ENCODE peak calls at places on chromosomes 6 and 20, in nine cellular contexts. R is breast epithelium, G is left ventricle myocardium inferior, V is lung, M is neural progenitor cell, J is sigmoid colon, Z is pancreas, Q is heart right ventricle, S is psoas muscle. X is an unnamed sample.

GRCh38 chr6:123321020-123321419 is 315.7 kb downstream of the TRDN start:
- DNase-seq in V (no peak), G (no peak), J (no peak), R (no peak), Z (no peak), S (no peak), Q (no peak), M (no peak), X (no peak)

GRCh38 chr20:40286991-40287531 is 402.0 kb downstream of the MAFB start:
- DNase-seq in Q (peak; percentile 86), Z (peak; percentile 32), J (peak; percentile 89), S (peak; percentile 94), R (peak; percentile 94), V (peak; percentile 68), M (no peak), G (peak; percentile 83), X (no peak)

GRCh38 chr6:91860951-91861350 is 1274.1 kb upstream of the MAP3K7 start:
- DNase-seq in V (no peak), J (no peak), S (no peak), R (no peak), M (no peak), Q (no peak), G (no peak), Z (no peak), X (no peak)

GRCh38 chr6:71388846-71389543 is 100.4 kb downstream of the OGFRL1 start:
- DNase-seq in G (no peak), V (no peak), R (no peak), J (no peak), Q (no peak), M (no peak), Z (no peak), S (no peak), X (no peak)

GRCh38 chr20:4151342-4151741 is 136.0 kb upstream of the RNF24 start:
- DNase-seq in G (no peak), S (no peak), M (no peak), J (no peak), R (no peak), Z (no peak), V (no peak), Q (no peak), X (no peak)

GRCh38 chr20:430091-430999 is 22.2 kb downstream of the RBCK1 start:
- DNase-seq in G (no peak), S (no peak), M (no peak), Q (no peak), R (no peak), Z (no peak), J (no peak), V (no peak), X (no peak)

GRCh38 chr20:54433653-54434052 is 41.7 kb upstream of the DOK5 start:
- DNase-seq in M (no peak), S (no peak), J (no peak), Z (peak; percentile 79), G (no peak), Q (no peak), R (no peak), V (no peak), X (no peak)

GRCh38 chr6:73648166-73648565 is 5.6 kb downstream of the SLC17A5 start:
- DNase-seq in J (no peak), R (no peak), Z (no peak), S (no peak), V (no peak), G (no peak), Q (no peak), M (no peak), X (no peak)

GRCh38 chr6:16318538-16318937 is 80.2 kb downstream of the GMPR start:
- DNase-seq in J (no peak), S (no peak), V (no peak), R (no peak), Q (no peak), G (no peak), Z (no peak), M (no peak), X (no peak)

GRCh38 chr6:40796280-40797223 is 209.4 kb upstream of the LRFN2 start:
- DNase-seq in V (no peak), G (peak; percentile 68), M (no peak), S (peak; percentile 56), J (no peak), Q (peak; percentile 63), Z (no peak), R (no peak), X (no peak)

GRCh38 chr20:17936306-17936790 is 32.2 kb downstream of the SNX5 start:
- DNase-seq in Q (no peak), M (no peak), Z (no peak), R (no peak), V (no peak), J (no peak), G (no peak), S (no peak), X (no peak)

GRCh38 chr6:44257007-44257752 is at the start of gene SLC35B2:
- DNase-seq in S (peak; percentile 86), Z (peak; percentile 75), R (peak; percentile 67), Q (peak; percentile 70), G (peak; percentile 65), V (no peak), J (peak; percentile 84), M (peak; percentile 93), X (no peak)

GRCh38 chr6:115945306-115945705 is 115.4 kb downstream of the FRK start:
- DNase-seq in S (no peak), Z (no peak), G (no peak), M (no peak), J (no peak), R (no peak), V (no peak), Q (no peak), X (no peak)

GRCh38 chr6:128358111-128358780 is 162.2 kb downstream of the PTPRK start:
- DNase-seq in Q (no peak), Z (no peak), G (no peak), S (no peak), J (no peak), R (no peak), V (no peak), M (no peak), X (no peak)

GRCh38 chr6:119360262-119360915 is 10.8 kb upstream of the MAN1A1 start:
- DNase-seq in G (no peak), J (no peak), Q (no peak), M (no peak), R (no peak), S (no peak), V (no peak), Z (no peak), X (no peak)

GRCh38 chr6:20687494-20687893 is 153.2 kb downstream of the CDKAL1 start:
- DNase-seq in R (no peak), M (no peak), G (no peak), S (no peak), V (no peak), Z (no peak), J (no peak), Q (no peak), X (no peak)

GRCh38 chr6:20681243-20681684 is 147.0 kb downstream of the CDKAL1 start:
- DNase-seq in G (no peak), R (no peak), V (no peak), Q (no peak), J (no peak), Z (no peak), S (no peak), M (no peak), X (no peak)

GRCh38 chr6:20684474-20684873 is 150.2 kb downstream of the CDKAL1 start:
- DNase-seq in V (no peak), M (no peak), Q (no peak), R (no peak), S (no peak), G (no peak), J (no peak), Z (no peak), X (no peak)

GRCh38 chr6:20688710-20689500 is 154.6 kb downstream of the CDKAL1 start:
- DNase-seq in M (no peak), S (no peak), Q (no peak), Z (no peak), G (no peak), J (no peak), V (no peak), R (no peak), X (no peak)

DNA sequence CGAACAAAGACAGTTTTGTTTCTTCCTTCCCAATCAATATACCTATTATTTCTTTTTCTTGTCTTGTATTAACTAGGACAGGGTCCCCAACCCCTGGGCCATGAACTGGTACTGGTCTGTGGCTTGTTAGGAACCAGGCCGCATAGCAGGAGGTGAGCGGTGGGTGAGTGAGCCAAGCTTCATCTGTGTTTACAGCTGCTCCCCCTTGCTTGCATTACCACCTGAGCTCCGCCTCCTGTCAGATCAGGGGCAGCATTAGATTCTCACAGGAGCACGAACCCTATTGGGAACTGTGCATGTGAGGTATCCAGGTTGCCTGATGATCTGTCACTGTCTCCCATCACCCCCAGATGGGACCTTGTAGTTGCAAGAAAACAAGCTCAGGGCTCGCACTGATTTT is 151.9 kb downstream of the CDKAL1 start:
- DNase-seq in G (no peak), M (peak; percentile 28), V (no peak), Z (no peak), S (no peak), J (no peak), R (no peak), Q (no peak), X (no peak)
- TF ChIP-seq CTCF in G (no peak), M (peak; percentile 7), V (no peak), Z (no peak), S (no peak), J (no peak), R (no peak), Q (no peak), X (no peak)

GRCh38 chr6:110551088-110551487 is 74.7 kb upstream of the SLC22A16 start:
- DNase-seq in Z (no peak), R (no peak), S (no peak), J (no peak), G (no peak), M (no peak), V (no peak), Q (no peak), X (no peak)
- H3K9me3 ChIP-seq in Z (no peaks in the 10 kb centered on the region), R (no peaks in the 10 kb centered on the region), S (no peaks in the 10 kb centered on the region), J (no peaks in the 10 kb centered on the region), G (peaks cover 15% of the 10 kb centered on the region), M (no peaks in the 10 kb centered on the region), V (peaks cover 19% of the 10 kb centered on the region), Q (no peaks in the 10 kb centered on the region), X (no peaks in the 10 kb centered on the region)

DNA sequence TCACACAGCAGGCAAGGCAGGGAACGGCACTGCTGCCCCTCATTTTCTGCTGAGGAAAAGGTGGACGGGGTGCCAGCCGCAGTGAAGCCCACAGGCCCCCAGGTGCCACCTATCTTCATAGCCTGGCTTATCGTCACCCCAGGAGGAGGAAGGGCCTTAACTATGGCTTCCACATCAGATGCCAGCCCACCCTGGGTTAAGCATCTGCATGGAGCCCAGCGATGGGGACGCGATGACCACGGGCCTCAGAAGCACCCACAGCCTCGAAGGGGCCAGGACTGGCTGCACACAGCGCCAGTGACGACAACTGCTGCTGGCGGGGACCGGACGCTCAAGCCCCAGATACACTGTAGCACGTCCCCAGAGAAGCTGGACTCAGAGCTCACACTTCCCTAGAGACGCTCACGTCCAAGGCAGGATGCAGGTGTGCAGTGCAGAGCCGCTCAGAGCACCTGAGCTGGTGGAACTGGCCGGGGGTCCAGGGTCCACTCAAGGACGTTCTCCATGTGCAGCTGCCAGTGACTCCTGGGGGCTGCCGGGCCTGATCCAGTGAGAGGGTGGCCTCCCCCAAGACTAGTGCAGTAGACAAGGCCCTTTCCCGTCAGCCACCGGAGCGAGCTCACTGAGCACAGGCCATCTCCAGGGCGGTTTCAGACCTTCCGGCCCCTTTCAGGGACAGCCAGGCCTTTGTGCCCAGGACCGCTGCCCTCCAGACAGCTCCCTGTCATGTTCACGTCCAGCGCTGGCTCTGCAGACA is 83.0 kb downstream of the YTHDF1 start:
- DNase-seq in M (no peak), Q (peak; percentile 7), R (peak; percentile 46), Z (no peak), G (no peak), J (peak; percentile 42), S (peak; percentile 26), V (no peak), X (no peak)
- H3K27me3 ChIP-seq in M (peaks cover 11% of the 10 kb centered on the region), Q (peaks cover 60% of the 10 kb centered on the region), R (no peaks in the 10 kb centered on the region), Z (no peaks in the 10 kb centered on the region), G (peaks cover 73% of the 10 kb centered on the region), J (peaks cover 6% of the 10 kb centered on the region), S (no peaks in the 10 kb centered on the region), V (no peaks in the 10 kb centered on the region), X (no peaks in the 10 kb centered on the region)

GRCh38 chr20:63741676-63742380 is 2.3 kb downstream of the SLC2A4RG start:
- DNase-seq in S (peak; percentile 63), Z (no peak), R (no peak), V (no peak), Q (no peak), G (no peak), M (no peak), J (peak; percentile 68), X (no peak)
- TF ChIP-seq CTCF in S (no peak), Z (no peak), R (no peak), V (no peak), Q (no peak), G (no peak), M (no peak), J (no peak), X (no peak)

X was measured in vagina.